ENCODE peak calls at places on chromosomes 6 and 20, in four cellular contexts. G is fibroblast of lung, R is HCT116, S is K562. E is an unnamed sample. For H4K20me1, the result is how much of the 10 kb centered on the place peaks cover.

GRCh38 chr6:31540640-31541039 is 1.2 kb downstream of the DDX39B start:
- DNase-seq in G (no peak), R (no peak), S (no peak), E (no peak)

GRCh38 chr6:66478705-66479104 is 771.7 kb upstream of the EYS start:
- DNase-seq in G (no peak), R (no peak), S (no peak), E (no peak)

GRCh38 chr6:31919624-31920303 is 7.8 kb upstream of the C2 start:
- DNase-seq in G (no peak), R (no peak), S (no peak), E (no peak)

GRCh38 chr6:13559251-13559650 is 15.2 kb upstream of the SIRT5 start:
- DNase-seq in G (no peak), R (no peak), S (no peak), E (no peak)

GRCh38 chr6:124535746-124536145 is 426.5 kb upstream of the RNF217 start:
- DNase-seq in G (peak), R (no peak), S (no peak), E (no peak)

GRCh38 chr20:31602779-31603441 is 2.2 kb upstream of the ID1 start:
- DNase-seq in G (peak), R (peak), S (no peak), E (no peak)

GRCh38 chr20:44264287-44264686 is 17.2 kb downstream of the GDAP1L1 start:
- DNase-seq in G (no peak), R (no peak), S (no peak), E (peak)

GRCh38 chr20:10985536-10985935 is 311.7 kb upstream of the JAG1 start:
- DNase-seq in G (peak), R (no peak), S (no peak), E (no peak)

GRCh38 chr6:10719386-10720228 is 3.3 kb upstream of the TMEM14C start:
- DNase-seq in G (peak), R (no peak), S (no peak), E (no peak)

GRCh38 chr20:53216856-53217576 is 244.9 kb downstream of the TSHZ2 start:
- DNase-seq in G (peak), R (peak), S (peak), E (peak)

GRCh38 chr6:127365874-127366273 is 22.5 kb upstream of the ECHDC1 start:
- DNase-seq in G (no peak), R (no peak), S (no peak), E (no peak)

GRCh38 chr6:55866110-55866509 is 9.3 kb downstream of the BMP5 start:
- DNase-seq in G (no peak), R (no peak), S (no peak), E (no peak)

GRCh38 chr6:129886401-129887155 is 25.5 kb upstream of the TMEM244 start:
- DNase-seq in G (no peak), R (no peak), S (no peak), E (no peak)

GRCh38 chr6:20211941-20212391 is 303 bp downstream of the MBOAT1 start:
- DNase-seq in G (no peak), R (no peak), S (peak), E (peak)

GRCh38 chr6:138500867-138501446 is 1.7 kb upstream of the NHSL1 start:
- DNase-seq in G (no peak), R (no peak), S (no peak), E (no peak)

GRCh38 chr20:50541606-50542041 is 31.4 kb downstream of the PTPN1 start:
- DNase-seq in G (no peak), R (peak), S (no peak), E (no peak)

GRCh38 chr20:63896136-63896890 is 1.4 kb downstream of the DNAJC5 start:
- DNase-seq in G (peak), R (no peak), S (no peak), E (peak)

GRCh38 chr6:56156643-56157042 is 90.7 kb downstream of the COL21A1 start:
- DNase-seq in G (no peak), R (no peak), S (no peak), E (no peak)

GRCh38 chr6:43455034-43455747 is at the start of gene DLK2:
- DNase-seq in G (no peak), R (no peak), S (peak), E (peak)

GRCh38 chr6:149392535-149392934 is 7.5 kb upstream of the SUMO4 start:
- DNase-seq in G (no peak), R (no peak), S (no peak), E (no peak)

GRCh38 chr6:149395185-149395584 is 4.9 kb upstream of the SUMO4 start:
- DNase-seq in G (no peak), R (no peak), S (no peak), E (no peak)

GRCh38 chr6:149389509-149390297 is 10.4 kb upstream of the SUMO4 start:
- DNase-seq in G (no peak), R (no peak), S (no peak), E (no peak)

GRCh38 chr6:149393002-149393679 is 6.9 kb upstream of the SUMO4 start:
- DNase-seq in G (no peak), R (no peak), S (no peak), E (no peak)

GRCh38 chr6:149392093-149392492 is 8.0 kb upstream of the SUMO4 start:
- DNase-seq in G (no peak), R (no peak), S (no peak), E (no peak)
- H4K20me1 ChIP-seq in G (under half), R (under half), S (under half), E (under half)

GRCh38 chr6:167452338-167453081 is 127.6 kb downstream of the TTLL2 start:
- DNase-seq in G (no peak), R (no peak), S (no peak), E (no peak)
- H3K27ac ChIP-seq in G (no peak), R (no peak), S (no peak), E (no peak)

DNA sequence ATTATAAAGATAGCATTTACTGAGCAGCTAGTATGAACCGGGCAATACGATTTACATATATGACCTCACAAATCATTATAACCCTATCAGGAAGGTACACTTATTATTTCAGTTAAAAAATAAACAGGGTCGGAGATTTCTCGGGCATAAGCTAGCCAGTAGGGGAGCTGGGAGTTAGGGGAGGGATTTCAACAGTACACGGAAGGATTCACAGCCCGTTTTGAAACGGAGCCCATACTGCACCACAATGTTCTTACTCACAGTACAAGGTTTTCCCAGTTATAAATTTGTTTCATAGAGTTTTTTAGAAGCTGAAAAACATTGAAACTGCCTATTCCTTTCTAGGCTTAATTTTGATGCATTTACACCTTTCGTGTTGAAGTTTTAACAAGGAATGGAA is 607.1 kb downstream of the HDGFL1 start:
- DNase-seq in G (no peak), R (no peak), S (no peak), E (no peak)
- H4K20me1 ChIP-seq in G (under half), R (under half), S (under half), E (under half)

DNA sequence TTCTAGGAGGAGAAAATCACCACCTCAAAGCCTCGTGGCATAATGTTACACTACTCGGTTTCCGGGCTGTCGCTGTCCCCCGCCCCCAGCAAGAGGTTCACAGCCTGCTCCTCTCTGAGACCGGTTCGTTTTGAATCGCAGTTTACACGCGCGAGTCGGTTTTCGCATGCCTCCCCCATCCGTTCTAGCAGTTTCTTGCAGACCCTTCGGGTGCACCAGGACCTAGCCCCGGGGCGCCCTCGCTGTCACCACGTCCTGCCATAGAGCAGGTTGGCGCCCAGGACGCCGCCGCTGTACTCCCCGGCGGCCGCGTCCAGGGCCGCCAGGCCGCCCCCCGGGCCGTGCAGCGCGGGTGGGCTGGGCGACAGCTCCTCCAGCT is 1.7 kb downstream of the NKX2-4 start:
- DNase-seq in G (no peak), R (no peak), S (no peak), E (peak)
- H3K27ac ChIP-seq in G (no peak), R (no peak), S (no peak), E (no peak)

E was measured in neural progenitor cell.